ENCODE peak calls at places on chromosomes 12 and 14, in four cellular contexts. One of them, this sample, is unnamed.

GRCh38 chr12:124399622-124400021 is 104.7 kb downstream of the RFLNA start:
- DNase-seq in transverse colon: peak; percentile 42
- DNase-seq in H1: no peak
- DNase-seq in sigmoid colon: no peak
- DNase-seq in this sample: no peak

GRCh38 chr14:100187247-100187833 is 27.9 kb upstream of the DEGS2 start:
- DNase-seq in transverse colon: peak; percentile 58
- DNase-seq in H1: no peak
- DNase-seq in sigmoid colon: no peak
- DNase-seq in this sample: peak; percentile 36

GRCh38 chr12:26239508-26240328 is 44.3 kb downstream of the SSPN start:
- DNase-seq in transverse colon: no peak
- DNase-seq in H1: no peak
- DNase-seq in sigmoid colon: peak; percentile 93
- DNase-seq in this sample: no peak

GRCh38 chr12:96219700-96220206 is 25.6 kb downstream of the ELK3 start:
- DNase-seq in transverse colon: no peak
- DNase-seq in H1: peak; percentile 53
- DNase-seq in sigmoid colon: no peak
- DNase-seq in this sample: peak; percentile 80

GRCh38 chr12:4584281-4584680 is 22.3 kb downstream of the DYRK4 start:
- DNase-seq in transverse colon: no peak
- DNase-seq in H1: no peak
- DNase-seq in sigmoid colon: no peak
- DNase-seq in this sample: no peak

GRCh38 chr14:59321184-59321952 is 132.9 kb downstream of the DAAM1 start:
- DNase-seq in transverse colon: no peak
- DNase-seq in H1: no peak
- DNase-seq in sigmoid colon: no peak
- DNase-seq in this sample: no peak

GRCh38 chr14:55586411-55586810 is 6.4 kb downstream of the KTN1 start:
- DNase-seq in transverse colon: no peak
- DNase-seq in H1: no peak
- DNase-seq in sigmoid colon: no peak
- DNase-seq in this sample: no peak

GRCh38 chr14:45089813-45090212 is 5.9 kb downstream of the PRPF39 start:
- DNase-seq in transverse colon: no peak
- DNase-seq in H1: no peak
- DNase-seq in sigmoid colon: no peak
- DNase-seq in this sample: no peak

GRCh38 chr12:70627677-70628076 is 9.6 kb downstream of the PTPRB start:
- DNase-seq in transverse colon: no peak
- DNase-seq in H1: no peak
- DNase-seq in sigmoid colon: no peak
- DNase-seq in this sample: no peak

GRCh38 chr14:77804592-77804991 is 4.7 kb downstream of the ADCK1 start:
- DNase-seq in transverse colon: peak; percentile 31
- DNase-seq in H1: no peak
- DNase-seq in sigmoid colon: no peak
- DNase-seq in this sample: no peak

GRCh38 chr12:38875571-38876228 is 29.7 kb downstream of the CPNE8 start:
- DNase-seq in transverse colon: no peak
- DNase-seq in H1: no peak
- DNase-seq in sigmoid colon: no peak
- DNase-seq in this sample: no peak

GRCh38 chr12:30700216-30700900 is 4.7 kb upstream of the IPO8 start:
- DNase-seq in transverse colon: no peak
- DNase-seq in H1: no peak
- DNase-seq in sigmoid colon: no peak
- DNase-seq in this sample: no peak

GRCh38 chr14:97824218-97824617 is 1027.0 kb downstream of the VRK1 start:
- DNase-seq in transverse colon: no peak
- DNase-seq in H1: no peak
- DNase-seq in sigmoid colon: no peak
- DNase-seq in this sample: no peak
- TF ChIP-seq CTCF in transverse colon: no peak
- TF ChIP-seq CTCF in H1: no peak
- TF ChIP-seq CTCF in sigmoid colon: no peak
- TF ChIP-seq CTCF in this sample: no peak

GRCh38 chr12:2268478-2269286 is 215.9 kb downstream of the CACNA1C start:
- DNase-seq in transverse colon: no peak
- DNase-seq in H1: no peak
- DNase-seq in sigmoid colon: no peak
- DNase-seq in this sample: peak; percentile 39
- H3K4me3 ChIP-seq in transverse colon: no peak overlapping the region
- H3K4me3 ChIP-seq in H1: no peak overlapping the region
- H3K4me3 ChIP-seq in sigmoid colon: no peak overlapping the region
- H3K4me3 ChIP-seq in this sample: no peak overlapping the region

GRCh38 chr14:71466942-71467341 is 465.3 kb upstream of the RGS6 start:
- DNase-seq in transverse colon: no peak
- DNase-seq in H1: no peak
- DNase-seq in sigmoid colon: no peak
- DNase-seq in this sample: no peak

GRCh38 chr14:71467419-71467818 is 464.8 kb upstream of the RGS6 start:
- DNase-seq in transverse colon: no peak
- DNase-seq in H1: no peak
- DNase-seq in sigmoid colon: no peak
- DNase-seq in this sample: no peak

GRCh38 chr14:71469936-71470335 is 462.3 kb upstream of the RGS6 start:
- DNase-seq in transverse colon: no peak
- DNase-seq in H1: no peak
- DNase-seq in sigmoid colon: no peak
- DNase-seq in this sample: no peak

GRCh38 chr14:71466251-71466650 is 466.0 kb upstream of the RGS6 start:
- DNase-seq in transverse colon: no peak
- DNase-seq in H1: no peak
- DNase-seq in sigmoid colon: no peak
- DNase-seq in this sample: no peak

GRCh38 chr14:71468701-71469100 is 463.5 kb upstream of the RGS6 start:
- DNase-seq in transverse colon: no peak
- DNase-seq in H1: no peak
- DNase-seq in sigmoid colon: no peak
- DNase-seq in this sample: no peak
- H3K27ac ChIP-seq in transverse colon: no peak overlapping the region
- H3K27ac ChIP-seq in H1: no peak overlapping the region
- H3K27ac ChIP-seq in sigmoid colon: no peak overlapping the region
- H3K27ac ChIP-seq in this sample: no peak overlapping the region

DNA sequence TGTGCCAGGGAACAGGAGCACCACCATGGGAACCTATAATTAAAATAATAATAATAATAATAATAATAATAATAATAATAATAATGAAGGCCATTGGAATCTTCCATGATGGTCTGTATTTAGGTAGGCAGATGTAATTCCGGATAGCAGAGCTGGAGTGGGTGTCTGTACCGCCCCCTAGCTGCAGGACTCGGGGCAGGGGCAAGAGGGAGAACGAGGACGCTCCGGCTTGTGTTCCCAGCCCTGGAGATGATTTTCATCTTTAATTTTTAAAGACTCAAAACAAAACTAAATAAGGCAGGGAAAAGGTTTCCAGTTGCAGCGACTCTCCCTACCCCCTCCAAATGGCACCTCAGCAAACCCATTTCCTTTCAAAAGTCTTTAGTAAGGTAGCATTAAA is 501.1 kb downstream of the VRK1 start:
- DNase-seq in transverse colon: no peak
- DNase-seq in H1: no peak
- DNase-seq in sigmoid colon: no peak
- DNase-seq in this sample: no peak
- TF ChIP-seq CTCF in transverse colon: no peak
- TF ChIP-seq CTCF in H1: peak; percentile 87
- TF ChIP-seq CTCF in sigmoid colon: no peak
- TF ChIP-seq CTCF in this sample: peak; percentile 20

DNA sequence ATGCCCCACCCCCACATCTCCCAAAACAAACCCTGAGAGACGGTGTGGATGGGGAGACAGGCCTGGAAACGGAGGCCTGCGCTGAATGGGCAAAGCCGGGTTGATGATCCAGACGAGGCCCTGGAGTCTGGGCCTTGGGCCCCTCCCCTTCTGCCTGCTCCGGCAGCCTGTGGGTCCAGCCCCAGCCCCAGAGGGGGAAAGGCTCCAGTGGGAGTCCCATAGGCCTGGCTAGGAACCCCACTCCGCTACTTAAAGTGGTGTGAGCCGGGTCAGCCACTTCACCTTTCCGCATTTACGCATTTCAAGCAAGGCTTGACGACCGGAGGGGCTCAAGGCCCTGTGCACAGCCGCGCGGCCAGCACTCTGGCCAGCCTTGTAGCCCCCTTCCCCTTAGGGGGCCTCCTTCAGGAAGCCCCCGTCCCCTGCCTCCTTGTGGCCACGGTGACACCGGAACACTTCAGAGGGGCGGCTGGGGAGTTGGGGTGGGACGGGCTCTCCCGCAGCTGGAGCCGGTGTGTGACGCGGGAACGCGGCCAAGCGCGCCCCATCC is 608 bp upstream of the TNFAIP2 start:
- DNase-seq in transverse colon: no peak
- DNase-seq in H1: no peak
- DNase-seq in sigmoid colon: no peak
- DNase-seq in this sample: no peak
- H3K4me3 ChIP-seq in transverse colon: peak overlapping the region; percentile 38
- H3K4me3 ChIP-seq in H1: peak overlapping the region; percentile 62
- H3K4me3 ChIP-seq in sigmoid colon: peak overlapping the region; percentile 66
- H3K4me3 ChIP-seq in this sample: no peak overlapping the region

DNA sequence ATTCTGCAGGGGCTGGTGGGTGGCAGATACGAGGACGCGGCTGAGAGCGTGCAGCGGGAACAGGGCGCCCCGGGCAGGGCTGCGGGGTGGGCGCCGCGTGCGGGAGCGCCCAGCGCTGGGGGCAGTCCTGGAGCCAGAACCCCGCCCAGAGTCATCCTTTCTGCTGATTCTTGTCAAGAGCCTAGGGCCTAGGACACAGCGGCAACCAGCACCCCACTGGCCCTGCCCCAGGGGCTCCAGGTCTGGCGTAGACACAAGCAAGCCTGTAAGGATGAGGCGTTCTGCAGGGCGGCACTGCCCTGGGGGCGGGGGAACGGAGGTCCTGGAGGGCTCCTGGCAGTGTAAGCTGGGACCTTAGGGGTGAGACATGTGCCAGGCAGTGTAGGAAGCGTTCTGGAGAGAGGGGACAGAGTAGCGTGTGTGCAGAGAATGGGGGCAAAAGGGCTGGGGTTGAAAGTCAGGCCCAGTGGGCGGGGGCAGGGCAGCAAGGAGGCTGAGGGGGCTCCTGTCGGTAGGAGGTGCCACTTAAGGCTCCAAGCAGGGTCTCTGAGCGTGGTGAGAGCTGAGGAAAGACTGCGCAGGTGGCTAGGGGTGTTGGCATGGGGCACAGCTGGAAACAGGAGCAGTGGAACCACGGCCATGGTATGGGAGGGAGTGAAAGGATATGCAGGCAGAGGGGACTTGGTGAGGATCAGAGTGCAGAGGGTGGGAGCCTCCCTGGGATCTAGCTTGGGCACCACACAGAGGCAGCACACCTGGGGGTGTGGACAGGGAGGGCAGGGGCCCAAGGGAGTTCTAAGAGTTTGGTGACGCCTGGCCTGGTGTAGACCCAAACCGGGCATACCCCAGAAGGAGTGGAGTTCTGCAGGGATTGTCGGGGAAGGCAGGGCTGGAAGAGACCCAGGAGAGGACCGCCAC is 859 bp upstream of the AHNAK2 start:
- DNase-seq in transverse colon: no peak
- DNase-seq in H1: no peak
- DNase-seq in sigmoid colon: peak; percentile 68
- DNase-seq in this sample: peak; percentile 9
- H3K27ac ChIP-seq in transverse colon: peak overlapping the region; percentile 38
- H3K27ac ChIP-seq in H1: no peak overlapping the region
- H3K27ac ChIP-seq in sigmoid colon: peak overlapping the region; percentile 90
- H3K27ac ChIP-seq in this sample: no peak overlapping the region

GRCh38 chr14:51430600-51430999 is 190.6 kb downstream of the TMX1 start:
- DNase-seq in transverse colon: no peak
- DNase-seq in H1: peak; percentile 9
- DNase-seq in sigmoid colon: no peak
- DNase-seq in this sample: no peak
- TF ChIP-seq CTCF in transverse colon: no peak
- TF ChIP-seq CTCF in H1: no peak
- TF ChIP-seq CTCF in sigmoid colon: no peak
- TF ChIP-seq CTCF in this sample: no peak

DNA sequence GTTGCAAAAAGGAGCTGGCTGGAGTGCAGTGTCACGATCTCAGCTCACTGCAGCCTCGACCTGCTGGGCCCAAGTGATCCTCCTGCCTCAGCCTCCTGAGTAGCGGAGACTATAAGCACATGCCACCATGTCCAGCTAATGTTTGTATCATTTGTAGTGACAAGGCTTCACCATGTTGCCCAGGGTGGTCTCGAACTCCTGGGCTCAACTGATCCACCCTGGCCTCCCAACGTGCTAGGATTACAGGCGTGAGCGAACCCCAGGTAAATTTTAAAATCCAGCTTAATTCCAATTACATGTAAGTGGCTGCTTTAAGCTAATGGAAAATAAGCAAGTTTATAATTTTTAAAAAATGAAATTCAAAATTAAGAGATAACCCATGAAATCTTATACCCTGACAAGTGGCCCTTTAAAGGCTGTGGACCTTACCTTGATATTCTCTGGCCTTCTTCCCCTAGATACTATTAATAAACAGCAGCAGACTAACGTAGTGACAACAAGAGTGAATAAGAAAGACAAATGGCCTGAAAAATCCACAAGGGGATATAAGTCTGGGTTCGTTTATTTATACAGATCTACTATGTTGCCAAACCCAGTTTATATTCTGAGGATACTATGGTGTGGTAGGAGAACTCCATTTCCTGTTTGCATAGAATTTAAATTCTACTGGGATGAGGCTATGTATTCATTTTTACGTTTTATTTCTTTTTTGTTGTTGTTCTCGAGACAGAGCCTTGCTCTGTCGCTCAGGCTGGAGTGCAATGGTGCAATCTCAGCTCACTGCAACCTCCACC is 25.6 kb upstream of the SLC2A3 start:
- DNase-seq in transverse colon: no peak
- DNase-seq in H1: no peak
- DNase-seq in sigmoid colon: no peak
- DNase-seq in this sample: no peak
- H3K4me3 ChIP-seq in transverse colon: no peak overlapping the region
- H3K4me3 ChIP-seq in H1: peak overlapping the region; percentile 63
- H3K4me3 ChIP-seq in sigmoid colon: peak overlapping the region; percentile 39
- H3K4me3 ChIP-seq in this sample: no peak overlapping the region